ENCODE peak calls at places on chromosome 20, in five cellular contexts. C, D, N, F and Q are unnamed samples.

GRCh38 chr20:13297105-13297899 is 76.2 kb downstream of the ISM1 start:
- DNase-seq in D (no peak), F (no peak), C (no peak), N (no peak), Q (no peak)

GRCh38 chr20:8874437-8874836 is 194.4 kb upstream of the PLCB4 start:
- DNase-seq in N (no peak), D (no peak), F (no peak), C (peak), Q (no peak)

GRCh38 chr20:7703436-7703835 is 236.8 kb downstream of the HAO1 start:
- DNase-seq in D (no peak), N (no peak), C (no peak), F (no peak), Q (no peak)

GRCh38 chr20:58246346-58246745 is 17.9 kb upstream of the ANKRD60 start:
- DNase-seq in D (no peak), C (peak), N (peak), F (no peak), Q (peak)

GRCh38 chr20:17843246-17844132 is 125.1 kb downstream of the SNX5 start:
- DNase-seq in F (peak), N (no peak), C (no peak), D (no peak), Q (no peak)

GRCh38 chr20:33927703-33928102 is 66.0 kb upstream of the RALY start:
- DNase-seq in D (no peak), N (no peak), F (no peak), C (no peak), Q (no peak)

GRCh38 chr20:57790176-57790575 is 80.4 kb upstream of the PMEPA1 start:
- DNase-seq in D (no peak), C (no peak), F (no peak), N (no peak), Q (no peak)

GRCh38 chr20:25484911-25485511 is 77.5 kb downstream of the GINS1 start:
- DNase-seq in F (no peak), D (no peak), C (no peak), N (no peak), Q (no peak)

GRCh38 chr20:53846640-53847039 is 223.8 kb downstream of the BCAS1 start:
- DNase-seq in F (no peak), C (no peak), D (no peak), N (no peak), Q (no peak)

GRCh38 chr20:58017237-58017969 is 211.1 kb downstream of the ANKRD60 start:
- DNase-seq in D (no peak), N (peak), F (no peak), C (peak), Q (peak)

GRCh38 chr20:35000311-35000921 is 44.7 kb downstream of the MYH7B start:
- DNase-seq in C (no peak), F (no peak), N (no peak), D (no peak), Q (no peak)

GRCh38 chr20:856361-856775 is 22.9 kb downstream of the FAM110A start:
- DNase-seq in C (peak), D (no peak), F (no peak), N (peak), Q (no peak)

GRCh38 chr20:57048027-57048869 is 218.2 kb downstream of the BMP7 start:
- DNase-seq in D (peak), C (peak), N (peak), F (no peak), Q (peak)